ENCODE peak calls at places on chromosome 22, in six cellular contexts. W is AG09309, L is mammary epithelial cell, J is left lung, I is Caco-2, D is tibial artery. K is an unnamed sample.

GRCh38 chr22:50581950-50582561 is 593 bp downstream of the CHKB start:
- DNase-seq in W (no peak), L (peak), J (no peak), I (no peak), D (no peak), K (no peak)

GRCh38 chr22:20044495-20045151 is 23.7 kb downstream of the TANGO2 start:
- DNase-seq in W (no peak), L (no peak), J (no peak), I (no peak), D (no peak), K (no peak)

GRCh38 chr22:39528681-39529486 is 3.7 kb downstream of the RPS19BP1 start:
- DNase-seq in W (peak), L (peak), J (peak), I (peak), D (peak), K (peak)

GRCh38 chr22:20810645-20811044 is 36.7 kb downstream of the SERPIND1 start:
- DNase-seq in W (no peak), L (no peak), J (no peak), I (no peak), D (no peak), K (no peak)

GRCh38 chr22:23045461-23045860 is 24.9 kb upstream of the GNAZ start:
- DNase-seq in W (no peak), L (no peak), J (no peak), I (no peak), D (no peak), K (no peak)

GRCh38 chr22:40498454-40499186 is 128.2 kb downstream of the SGSM3 start:
- DNase-seq in W (peak), L (peak), J (no peak), I (peak), D (no peak), K (peak)

GRCh38 chr22:49436056-49436455 is 391.6 kb downstream of the BRD1 start:
- DNase-seq in W (no peak), L (no peak), J (no peak), I (no peak), D (peak), K (no peak)

GRCh38 chr22:48799227-48799970 is 1028.3 kb downstream of the BRD1 start:
- DNase-seq in W (no peak), L (no peak), J (no peak), I (no peak), D (no peak), K (no peak)

GRCh38 chr22:40156001-40156516 is 21.7 kb upstream of the TNRC6B start:
- DNase-seq in W (no peak), L (peak), J (no peak), I (peak), D (no peak), K (no peak)

GRCh38 chr22:20979940-20980453 is 2.1 kb upstream of the LZTR1 start:
- DNase-seq in W (no peak), L (no peak), J (peak), I (no peak), D (no peak), K (no peak)

GRCh38 chr22:31826443-31826842 is 72.6 kb downstream of the DEPDC5 start:
- DNase-seq in W (no peak), L (peak), J (no peak), I (no peak), D (no peak), K (no peak)

GRCh38 chr22:47102648-47103047 is 340.2 kb downstream of the TBC1D22A start:
- DNase-seq in W (no peak), L (no peak), J (no peak), I (peak), D (no peak), K (no peak)

GRCh38 chr22:22820076-22820475 is 67.5 kb upstream of the IGLL5 start:
- DNase-seq in W (no peak), L (no peak), J (no peak), I (no peak), D (no peak), K (no peak)

GRCh38 chr22:32473388-32473952 is 1.1 kb upstream of the FBXO7 start:
- DNase-seq in W (peak), L (peak), J (no peak), I (peak), D (no peak), K (peak)

GRCh38 chr22:20086763-20087162 is 6.7 kb downstream of the DGCR8 start:
- DNase-seq in W (no peak), L (no peak), J (no peak), I (no peak), D (no peak), K (no peak)

GRCh38 chr22:50302041-50302541 is 5.4 kb downstream of the PLXNB2 start:
- DNase-seq in W (no peak), L (peak), J (no peak), I (no peak), D (no peak), K (no peak)

GRCh38 chr22:44363214-44363979 is 50.6 kb upstream of the SHISAL1 start:
- DNase-seq in W (peak), L (peak), J (peak), I (no peak), D (peak), K (peak)

GRCh38 chr22:19174106-19175025 is 4.2 kb downstream of the SLC25A1 start:
- DNase-seq in W (peak), L (peak), J (no peak), I (peak), D (no peak), K (peak)

GRCh38 chr22:44972363-44973083 is 37.3 kb downstream of the PHF21B start:
- DNase-seq in W (no peak), L (no peak), J (no peak), I (no peak), D (no peak), K (no peak)

GRCh38 chr22:28013611-28014010 is 94.6 kb upstream of the PITPNB start:
- DNase-seq in W (no peak), L (no peak), J (peak), I (no peak), D (no peak), K (no peak)
- H3K4me3 ChIP-seq in W (no peak), L (no peak), J (no peak), I (no peak), D (no peak), K (no peak)

GRCh38 chr22:37771081-37771480 is 36.7 kb upstream of the GCAT start:
- DNase-seq in W (no peak), L (no peak), J (no peak), I (no peak), D (no peak), K (no peak)

GRCh38 chr22:37769056-37769455 is 38.7 kb upstream of the GCAT start:
- DNase-seq in W (no peak), L (no peak), J (peak), I (no peak), D (no peak), K (no peak)

GRCh38 chr22:37765953-37766566 is 41.7 kb upstream of the GCAT start:
- DNase-seq in W (no peak), L (no peak), J (no peak), I (no peak), D (no peak), K (no peak)

GRCh38 chr22:37765498-37765897 is 42.2 kb upstream of the GCAT start:
- DNase-seq in W (no peak), L (no peak), J (peak), I (no peak), D (no peak), K (no peak)

GRCh38 chr22:37768273-37768672 is 39.5 kb upstream of the GCAT start:
- DNase-seq in W (no peak), L (no peak), J (no peak), I (no peak), D (no peak), K (no peak)
- TF ChIP-seq CTCF in W (peak), L (peak), J (no peak), I (peak), D (no peak), K (peak)

DNA sequence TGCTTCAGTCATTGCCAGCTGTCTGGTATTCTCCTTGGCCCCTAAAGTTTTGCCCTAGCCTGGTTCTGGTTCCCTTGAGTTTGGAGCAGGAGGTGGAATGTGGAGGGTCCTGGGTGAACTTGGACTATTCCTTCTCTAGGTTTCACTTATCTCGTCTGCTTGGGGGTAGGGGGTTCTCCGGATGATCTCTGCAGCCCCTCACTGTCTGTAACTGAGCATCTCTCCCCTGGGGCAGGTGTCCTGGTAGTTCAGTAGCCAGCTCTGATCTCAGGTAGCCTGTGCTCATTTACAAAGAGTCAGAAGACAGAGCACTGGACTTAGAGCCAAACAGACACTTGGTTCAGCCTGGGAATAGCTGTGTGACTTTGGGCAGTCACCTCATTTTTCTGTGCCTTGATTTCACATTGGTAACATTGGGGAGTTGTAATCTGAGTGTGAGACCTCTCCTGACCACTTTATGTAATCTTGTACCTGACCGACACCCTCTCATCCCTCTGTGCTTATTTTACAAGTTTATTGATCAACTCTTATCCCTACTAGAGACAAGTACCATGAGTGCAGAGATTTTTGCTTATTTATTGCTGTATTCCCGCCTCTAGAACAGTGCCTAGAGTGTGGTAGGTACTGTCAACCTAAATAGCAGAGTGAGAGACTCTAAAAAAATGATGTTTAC is 804 bp downstream of the CCDC134 start:
- DNase-seq in W (no peak), L (no peak), J (no peak), I (no peak), D (no peak), K (no peak)
- H3K4me3 ChIP-seq in W (peak), L (peak), J (peak), I (peak), D (peak), K (peak)

DNA sequence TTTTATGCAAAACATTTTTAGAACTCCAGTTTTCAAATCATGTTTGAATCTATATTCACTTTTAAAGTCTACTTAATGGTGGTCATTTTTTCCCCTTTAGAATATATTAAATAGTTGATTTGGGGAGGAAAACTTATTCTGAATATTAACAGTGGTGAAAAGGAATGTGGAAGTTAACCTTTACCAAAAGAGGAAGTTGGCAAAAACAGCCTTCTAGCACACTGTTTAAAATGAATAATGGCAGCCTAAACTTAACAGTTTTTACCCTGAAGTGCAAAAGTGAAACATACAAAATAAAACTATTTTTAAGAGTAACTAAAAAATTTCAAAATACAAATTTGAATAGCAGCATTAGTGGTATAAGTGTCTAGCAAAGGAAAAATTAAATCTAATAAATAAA is 86.4 kb downstream of the GRK3 start:
- DNase-seq in W (no peak), L (no peak), J (no peak), I (no peak), D (no peak), K (no peak)
- TF ChIP-seq CTCF in W (no peak), L (no peak), J (no peak), I (no peak), D (no peak), K (no peak)

K was measured in astrocyte of the cerebellum.